ENCODE peak calls at places on chromosomes 12 and 14, in ten cellular contexts. N, B, M, Y, G, U, Z, D, E and T are unnamed samples.

GRCh38 chr12:128797119-128798118 is 26.3 kb downstream of the SLC15A4 start:
- DNase-seq in N (peak), M (peak), Y (peak), E (no peak), U (peak), B (peak), Z (no peak), G (no peak), D (peak), T (peak)

GRCh38 chr12:6437586-6437985 is 7.2 kb upstream of the CD27 start:
- DNase-seq in Z (no peak), B (no peak), E (no peak), D (no peak), G (no peak), N (no peak), M (no peak), Y (no peak), U (no peak), T (no peak)

GRCh38 chr12:630656-631632 is 32.3 kb downstream of the NINJ2 start:
- DNase-seq in E (peak), Y (peak), B (no peak), D (no peak), Z (no peak), M (no peak), G (no peak), N (no peak), U (no peak), T (no peak)

GRCh38 chr12:118503476-118503875 is 127.1 kb downstream of the SUDS3 start:
- DNase-seq in Y (no peak), E (no peak), N (no peak), B (no peak), D (no peak), Z (no peak), M (no peak), U (no peak), G (no peak), T (no peak)

GRCh38 chr12:19967486-19967885 is 400.9 kb upstream of the PDE3A start:
- DNase-seq in Z (no peak), M (peak), N (peak), B (peak), E (no peak), U (no peak), D (peak), Y (no peak), G (no peak), T (no peak)

GRCh38 chr12:122395319-122395718 is 27.1 kb downstream of the CLIP1 start:
- DNase-seq in G (no peak), M (peak), N (peak), Y (no peak), Z (peak), U (no peak), B (peak), E (no peak), D (peak), T (peak)

GRCh38 chr12:93943766-93944165 is 204.6 kb upstream of the PLXNC1 start:
- DNase-seq in Y (no peak), M (peak), Z (peak), N (peak), B (peak), E (no peak), U (no peak), G (no peak), D (no peak), T (no peak)

GRCh38 chr14:25220514-25220913 is 170.6 kb upstream of the STXBP6 start:
- DNase-seq in E (no peak), U (no peak), N (no peak), D (no peak), Y (no peak), B (no peak), Z (no peak), G (no peak), M (no peak), T (no peak)

GRCh38 chr12:77578471-77579262 is 252.0 kb upstream of the NAV3 start:
- DNase-seq in Y (no peak), D (peak), N (no peak), U (no peak), E (no peak), B (no peak), G (no peak), Z (no peak), M (no peak), T (no peak)

GRCh38 chr14:24052656-24053547 is 1.1 kb downstream of the CARMIL3 start:
- DNase-seq in U (no peak), E (no peak), Y (no peak), Z (no peak), D (no peak), B (no peak), G (no peak), N (no peak), M (no peak), T (no peak)

GRCh38 chr12:76152161-76152807 is 67.8 kb upstream of the NAP1L1 start:
- DNase-seq in B (no peak), D (no peak), Y (no peak), E (no peak), G (no peak), U (no peak), Z (no peak), N (peak), M (no peak), T (no peak)

GRCh38 chr14:57179273-57179672 is 89.4 kb downstream of the EXOC5 start:
- DNase-seq in Z (no peak), B (no peak), Y (no peak), E (no peak), D (no peak), U (no peak), N (no peak), M (no peak), G (no peak), T (no peak)

GRCh38 chr14:57182760-57183503 is 85.8 kb downstream of the EXOC5 start:
- DNase-seq in E (no peak), Z (peak), M (no peak), D (no peak), Y (peak), N (peak), B (peak), U (peak), G (peak), T (peak)
- TF ChIP-seq CTCF in E (no peak), Z (peak), M (peak), D (peak), Y (no peak), N (peak), B (peak), U (peak), G (no peak), T (peak)

GRCh38 chr14:31926123-31926522 is 151.0 kb upstream of the ARHGAP5 start:
- DNase-seq in B (peak), N (peak), Z (peak), U (peak), M (peak), Y (no peak), E (no peak), G (no peak), D (no peak), T (no peak)
- TF ChIP-seq CTCF in B (peak), N (peak), Z (peak), U (peak), M (peak), Y (peak), E (peak), G (peak), D (peak), T (peak)

GRCh38 chr14:36208690-36209278 is 32.3 kb upstream of the PTCSC3 start:
- DNase-seq in E (no peak), Y (no peak), G (no peak), U (no peak), M (no peak), D (no peak), Z (no peak), B (no peak), N (no peak), T (no peak)

GRCh38 chr14:36212987-36213386 is 36.5 kb upstream of the PTCSC3 start:
- DNase-seq in E (no peak), M (no peak), D (no peak), U (no peak), Y (no peak), N (no peak), Z (no peak), G (no peak), B (no peak), T (no peak)

GRCh38 chr14:36204674-36205073 is 28.2 kb upstream of the PTCSC3 start:
- DNase-seq in M (no peak), E (no peak), B (no peak), N (no peak), U (no peak), Z (no peak), D (no peak), G (no peak), Y (no peak), T (no peak)

GRCh38 chr14:36212577-36212976 is 36.1 kb upstream of the PTCSC3 start:
- DNase-seq in B (no peak), D (no peak), E (no peak), U (no peak), N (no peak), M (no peak), Z (no peak), Y (no peak), G (no peak), T (no peak)

GRCh38 chr14:36207500-36207899 is 31.0 kb upstream of the PTCSC3 start:
- DNase-seq in M (no peak), D (no peak), E (no peak), Y (no peak), N (peak), G (no peak), Z (no peak), B (peak), U (no peak), T (no peak)
- TF ChIP-seq CTCF in M (peak), D (peak), E (no peak), Y (no peak), N (peak), G (no peak), Z (peak), B (peak), U (peak), T (peak)

GRCh38 chr12:45634273-45634917 is 95.1 kb upstream of the ARID2 start:
- DNase-seq in E (no peak), B (no peak), N (no peak), G (no peak), Z (no peak), D (no peak), U (no peak), Y (no peak), M (no peak), T (no peak)
- TF ChIP-seq CTCF in E (no peak), B (no peak), N (no peak), G (no peak), Z (no peak), D (no peak), U (no peak), Y (no peak), M (no peak), T (no peak)

DNA sequence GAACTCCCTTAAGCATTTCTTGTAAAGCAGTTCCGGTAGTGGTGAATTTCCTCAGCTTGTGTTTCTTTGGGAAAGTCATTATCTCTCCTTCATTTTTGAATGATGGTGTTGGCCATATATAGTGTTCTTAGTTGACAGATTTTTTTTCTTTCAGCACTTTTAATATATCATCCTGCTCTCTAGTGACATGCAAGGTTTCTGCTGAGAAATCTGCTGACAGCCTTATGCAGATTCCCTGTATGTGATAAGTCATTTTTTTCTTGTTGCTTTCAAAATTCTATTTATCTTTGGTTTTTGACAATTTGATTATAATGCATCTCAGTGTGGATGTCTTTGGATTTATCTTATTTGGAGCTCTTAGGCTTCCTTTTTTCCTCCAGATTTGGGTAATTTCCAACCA is 135.7 kb downstream of the PTPRO start:
- DNase-seq in M (no peak), N (no peak), B (no peak), Y (no peak), G (no peak), E (no peak), Z (no peak), U (no peak), D (no peak), T (no peak)
- TF ChIP-seq CTCF in M (no peak), N (no peak), B (no peak), Y (no peak), G (no peak), E (no peak), Z (no peak), U (no peak), D (no peak), T (no peak)